ENCODE peak calls at places on chromosomes 6 and 20, in four cellular contexts. N, L, G and Q are unnamed samples.

GRCh38 chr6:83042671-83043070 is 23.0 kb downstream of the UBE3D start:
- DNase-seq in N (no peak), L (no peak), G (no peak), Q (no peak)

GRCh38 chr6:90169328-90169886 is 127.2 kb downstream of the BACH2 start:
- DNase-seq in N (no peak), L (no peak), G (no peak), Q (no peak)

GRCh38 chr6:117849087-117849486 is 58.0 kb upstream of the SLC35F1 start:
- DNase-seq in N (no peak), L (no peak), G (no peak), Q (no peak)

GRCh38 chr6:1524040-1524480 is 85.7 kb upstream of the FOXC1 start:
- DNase-seq in N (peak; percentile 49), L (peak; percentile 55), G (peak; percentile 79), Q (no peak)

GRCh38 chr6:17589402-17590116 is 10.5 kb upstream of the FAM8A1 start:
- DNase-seq in N (no peak), L (peak; percentile 91), G (no peak), Q (no peak)

GRCh38 chr6:39078695-39079094 is 30.1 kb downstream of the GLP1R start:
- DNase-seq in N (no peak), L (no peak), G (no peak), Q (peak; percentile 37)

GRCh38 chr20:40749985-40750506 is 61.0 kb upstream of the MAFB start:
- DNase-seq in N (no peak), L (peak; percentile 12), G (no peak), Q (no peak)

GRCh38 chr6:3887150-3887700 is 38.1 kb downstream of the FAM50B start:
- DNase-seq in N (no peak), L (peak; percentile 66), G (no peak), Q (no peak)

GRCh38 chr20:43925215-43925614 is 10.6 kb downstream of the TOX2 start:
- DNase-seq in N (no peak), L (no peak), G (no peak), Q (no peak)

GRCh38 chr20:57595041-57596030 is 24.9 kb downstream of the ZBP1 start:
- DNase-seq in N (no peak), L (no peak), G (no peak), Q (no peak)

GRCh38 chr6:147618457-147618856 is 110.0 kb downstream of the SAMD5 start:
- DNase-seq in N (no peak), L (no peak), G (no peak), Q (no peak)

GRCh38 chr6:163659807-163660206 is 245.3 kb downstream of the QKI start:
- DNase-seq in N (no peak), L (no peak), G (no peak), Q (no peak)

GRCh38 chr6:141107562-141108160 is 1025.1 kb upstream of the GJE1 start:
- DNase-seq in N (no peak), L (peak; percentile 85), G (no peak), Q (no peak)

GRCh38 chr20:23446505-23446904 is 6.2 kb downstream of the CST11 start:
- DNase-seq in N (no peak), L (peak; percentile 65), G (peak; percentile 28), Q (no peak)

GRCh38 chr6:149130093-149130872 is 187.2 kb upstream of the TAB2 start:
- DNase-seq in N (peak; percentile 48), L (no peak), G (no peak), Q (no peak)

GRCh38 chr6:82875573-82876185 is 190.0 kb downstream of the UBE3D start:
- DNase-seq in N (no peak), L (peak; percentile 83), G (no peak), Q (no peak)

GRCh38 chr20:22180244-22180643 is 404.1 kb downstream of the FOXA2 start:
- DNase-seq in N (no peak), L (no peak), G (no peak), Q (no peak)

GRCh38 chr6:151286192-151286591 is 46.4 kb downstream of the AKAP12 start:
- DNase-seq in N (no peak), L (no peak), G (no peak), Q (no peak)

GRCh38 chr6:7974932-7975763 is 64.6 kb upstream of the TXNDC5 start:
- DNase-seq in N (peak; percentile 55), L (peak; percentile 94), G (peak; percentile 75), Q (no peak)

GRCh38 chr6:14273196-14273595 is 155.6 kb downstream of the CD83 start:
- DNase-seq in N (no peak), L (no peak), G (no peak), Q (no peak)

GRCh38 chr6:160679402-160679769 is 15.3 kb upstream of the LPA start:
- DNase-seq in N (peak; percentile 56), L (no peak), G (no peak), Q (peak; percentile 77)

GRCh38 chr6:105034470-105034869 is 77.6 kb downstream of the LIN28B start:
- DNase-seq in N (no peak), L (no peak), G (no peak), Q (no peak)

GRCh38 chr6:118485601-118486550 is 62.2 kb upstream of the PLN start:
- DNase-seq in N (no peak), L (peak; percentile 24), G (no peak), Q (no peak)

GRCh38 chr6:1589208-1589607 is 20.5 kb upstream of the FOXC1 start:
- DNase-seq in N (no peak), L (no peak), G (no peak), Q (peak; percentile 18)

GRCh38 chr6:161228911-161229591 is 44.8 kb downstream of the AGPAT4 start:
- DNase-seq in N (no peak), L (peak; percentile 90), G (no peak), Q (no peak)

GRCh38 chr20:63877755-63878470 is 12.8 kb downstream of the TPD52L2 start:
- DNase-seq in N (no peak), L (no peak), G (peak; percentile 55), Q (no peak)

GRCh38 chr6:27591660-27592059 is 118.8 kb upstream of the ZNF184 start:
- DNase-seq in N (no peak), L (peak; percentile 85), G (no peak), Q (no peak)

GRCh38 chr6:43496370-43497128 is 13.6 kb downstream of the LRRC73 start:
- DNase-seq in N (no peak), L (peak; percentile 59), G (no peak), Q (no peak)

GRCh38 chr6:162198925-162199324 is 528.6 kb downstream of the PRKN start:
- DNase-seq in N (no peak), L (no peak), G (no peak), Q (no peak)

GRCh38 chr6:37496951-37497885 is 2.5 kb downstream of the CCDC167 start:
- DNase-seq in N (no peak), L (no peak), G (no peak), Q (no peak)

GRCh38 chr20:37392441-37393195 is 46.7 kb downstream of the SRC start:
- DNase-seq in N (no peak), L (peak; percentile 45), G (peak; percentile 8), Q (no peak)

GRCh38 chr6:37680668-37681067 is 17.0 kb downstream of the MDGA1 start:
- DNase-seq in N (no peak), L (no peak), G (peak; percentile 46), Q (no peak)

GRCh38 chr6:67717281-67717680 is 917.8 kb upstream of the ADGRB3 start:
- DNase-seq in N (no peak), L (peak; percentile 76), G (no peak), Q (no peak)

GRCh38 chr20:4434681-4435080 is 287.0 kb upstream of the PRND start:
- DNase-seq in N (no peak), L (no peak), G (no peak), Q (no peak)

GRCh38 chr20:2585811-2586210 is 49.4 kb downstream of the TMC2 start:
- DNase-seq in N (no peak), L (peak; percentile 61), G (no peak), Q (no peak)